ENCODE peak calls at places on chromosomes 12 and 14, in seven cellular contexts. One of them, this sample, is unnamed. For H3K27me3, the result is how much of the 10 kb centered on the place peaks cover.

GRCh38 chr12:66210840-66211239 is 21.8 kb downstream of the IRAK3 start:
- DNase-seq in gastrocnemius medialis: no peak
- DNase-seq in GM23338: no peak
- DNase-seq in BE2C: no peak
- DNase-seq in lower lobe of right lung: no peak
- DNase-seq in kidney epithelial cell: no peak
- DNase-seq in ovary: no peak
- DNase-seq in this sample: no peak

GRCh38 chr12:116277393-116278258 is at the start of gene MED13L:
- DNase-seq in gastrocnemius medialis: peak
- DNase-seq in GM23338: peak
- DNase-seq in ovary: peak
- DNase-seq in lower lobe of right lung: peak
- DNase-seq in BE2C: peak
- DNase-seq in kidney epithelial cell: no peak
- DNase-seq in this sample: peak

GRCh38 chr14:61184117-61184516 is 97.0 kb downstream of the TMEM30B start:
- DNase-seq in BE2C: no peak
- DNase-seq in GM23338: no peak
- DNase-seq in gastrocnemius medialis: no peak
- DNase-seq in ovary: no peak
- DNase-seq in kidney epithelial cell: peak
- DNase-seq in lower lobe of right lung: no peak
- DNase-seq in this sample: no peak

GRCh38 chr14:88005050-88005481 is at the start of gene GPR65:
- DNase-seq in GM23338: no peak
- DNase-seq in lower lobe of right lung: no peak
- DNase-seq in kidney epithelial cell: no peak
- DNase-seq in gastrocnemius medialis: no peak
- DNase-seq in ovary: no peak
- DNase-seq in BE2C: no peak
- DNase-seq in this sample: no peak

GRCh38 chr12:30847259-30847658 is 79.3 kb upstream of the TSPAN11 start:
- DNase-seq in gastrocnemius medialis: no peak
- DNase-seq in ovary: no peak
- DNase-seq in GM23338: peak
- DNase-seq in kidney epithelial cell: no peak
- DNase-seq in lower lobe of right lung: no peak
- DNase-seq in BE2C: peak
- DNase-seq in this sample: no peak

GRCh38 chr14:33404054-33404453 is 465.4 kb downstream of the NPAS3 start:
- DNase-seq in kidney epithelial cell: peak
- DNase-seq in BE2C: no peak
- DNase-seq in ovary: no peak
- DNase-seq in lower lobe of right lung: no peak
- DNase-seq in GM23338: no peak
- DNase-seq in gastrocnemius medialis: no peak
- DNase-seq in this sample: no peak

GRCh38 chr12:60096727-60097126 is 500.9 kb downstream of the SLC16A7 start:
- DNase-seq in GM23338: no peak
- DNase-seq in lower lobe of right lung: no peak
- DNase-seq in kidney epithelial cell: no peak
- DNase-seq in BE2C: no peak
- DNase-seq in gastrocnemius medialis: no peak
- DNase-seq in ovary: no peak
- DNase-seq in this sample: no peak

GRCh38 chr14:68787235-68787727 is 5.6 kb downstream of the ZFP36L1 start:
- DNase-seq in lower lobe of right lung: no peak
- DNase-seq in kidney epithelial cell: no peak
- DNase-seq in GM23338: peak
- DNase-seq in gastrocnemius medialis: no peak
- DNase-seq in ovary: peak
- DNase-seq in BE2C: no peak
- DNase-seq in this sample: no peak

GRCh38 chr12:118377891-118378470 is 1.6 kb downstream of the SUDS3 start:
- DNase-seq in BE2C: peak
- DNase-seq in GM23338: peak
- DNase-seq in lower lobe of right lung: peak
- DNase-seq in kidney epithelial cell: no peak
- DNase-seq in gastrocnemius medialis: peak
- DNase-seq in ovary: peak
- DNase-seq in this sample: peak

GRCh38 chr12:102990419-102990818 is 32.9 kb downstream of the ASCL1 start:
- DNase-seq in ovary: no peak
- DNase-seq in gastrocnemius medialis: no peak
- DNase-seq in BE2C: peak
- DNase-seq in GM23338: peak
- DNase-seq in lower lobe of right lung: no peak
- DNase-seq in kidney epithelial cell: no peak
- DNase-seq in this sample: no peak

GRCh38 chr12:64820593-64820992 is 3.9 kb upstream of the TBC1D30 start:
- DNase-seq in lower lobe of right lung: no peak
- DNase-seq in GM23338: no peak
- DNase-seq in kidney epithelial cell: no peak
- DNase-seq in gastrocnemius medialis: no peak
- DNase-seq in ovary: no peak
- DNase-seq in BE2C: no peak
- DNase-seq in this sample: no peak

GRCh38 chr12:63098851-63099250 is 52.1 kb downstream of the AVPR1A start:
- DNase-seq in ovary: no peak
- DNase-seq in GM23338: peak
- DNase-seq in gastrocnemius medialis: no peak
- DNase-seq in kidney epithelial cell: no peak
- DNase-seq in lower lobe of right lung: no peak
- DNase-seq in BE2C: no peak
- DNase-seq in this sample: no peak

GRCh38 chr12:126907900-126908764 is 1358.8 kb upstream of the TMEM132C start:
- DNase-seq in lower lobe of right lung: no peak
- DNase-seq in gastrocnemius medialis: no peak
- DNase-seq in ovary: no peak
- DNase-seq in BE2C: no peak
- DNase-seq in kidney epithelial cell: no peak
- DNase-seq in GM23338: no peak
- DNase-seq in this sample: no peak

GRCh38 chr12:38934696-38935095 is 29.3 kb upstream of the CPNE8 start:
- DNase-seq in lower lobe of right lung: no peak
- DNase-seq in ovary: no peak
- DNase-seq in BE2C: no peak
- DNase-seq in GM23338: no peak
- DNase-seq in gastrocnemius medialis: no peak
- DNase-seq in kidney epithelial cell: no peak
- DNase-seq in this sample: no peak

GRCh38 chr12:46436741-46437140 is 64.2 kb upstream of the SLC38A2 start:
- DNase-seq in BE2C: no peak
- DNase-seq in kidney epithelial cell: no peak
- DNase-seq in gastrocnemius medialis: no peak
- DNase-seq in GM23338: no peak
- DNase-seq in ovary: no peak
- DNase-seq in lower lobe of right lung: no peak
- DNase-seq in this sample: no peak

GRCh38 chr12:92608418-92609091 is 94.2 kb upstream of the PLEKHG7 start:
- DNase-seq in BE2C: no peak
- DNase-seq in ovary: no peak
- DNase-seq in gastrocnemius medialis: no peak
- DNase-seq in GM23338: peak
- DNase-seq in kidney epithelial cell: no peak
- DNase-seq in lower lobe of right lung: no peak
- DNase-seq in this sample: no peak
- H3K4me3 ChIP-seq in BE2C: peak
- H3K4me3 ChIP-seq in ovary: no peak
- H3K4me3 ChIP-seq in gastrocnemius medialis: no peak
- H3K4me3 ChIP-seq in GM23338: no peak
- H3K4me3 ChIP-seq in kidney epithelial cell: no peak
- H3K4me3 ChIP-seq in lower lobe of right lung: no peak
- H3K4me3 ChIP-seq in this sample: no peak

GRCh38 chr12:54065677-54066076 is 12.0 kb downstream of the HOXC4 start:
- DNase-seq in ovary: no peak
- DNase-seq in kidney epithelial cell: no peak
- DNase-seq in lower lobe of right lung: no peak
- DNase-seq in gastrocnemius medialis: no peak
- DNase-seq in BE2C: no peak
- DNase-seq in GM23338: no peak
- DNase-seq in this sample: no peak

GRCh38 chr12:54059668-54060067 is 6.0 kb downstream of the HOXC4 start:
- DNase-seq in BE2C: no peak
- DNase-seq in ovary: no peak
- DNase-seq in GM23338: no peak
- DNase-seq in kidney epithelial cell: no peak
- DNase-seq in gastrocnemius medialis: no peak
- DNase-seq in lower lobe of right lung: no peak
- DNase-seq in this sample: no peak

GRCh38 chr12:54060174-54060974 is 6.7 kb downstream of the HOXC4 start:
- DNase-seq in gastrocnemius medialis: no peak
- DNase-seq in GM23338: no peak
- DNase-seq in lower lobe of right lung: no peak
- DNase-seq in ovary: no peak
- DNase-seq in kidney epithelial cell: no peak
- DNase-seq in BE2C: no peak
- DNase-seq in this sample: no peak

GRCh38 chr12:54058189-54058917 is 4.7 kb downstream of the HOXC4 start:
- DNase-seq in kidney epithelial cell: no peak
- DNase-seq in lower lobe of right lung: no peak
- DNase-seq in ovary: no peak
- DNase-seq in GM23338: no peak
- DNase-seq in gastrocnemius medialis: no peak
- DNase-seq in BE2C: no peak
- DNase-seq in this sample: no peak

GRCh38 chr12:54060975-54061778 is 7.5 kb downstream of the HOXC4 start:
- DNase-seq in lower lobe of right lung: no peak
- DNase-seq in GM23338: no peak
- DNase-seq in ovary: no peak
- DNase-seq in kidney epithelial cell: no peak
- DNase-seq in BE2C: no peak
- DNase-seq in gastrocnemius medialis: no peak
- DNase-seq in this sample: no peak
- H3K27me3 ChIP-seq in lower lobe of right lung: half or more
- H3K27me3 ChIP-seq in GM23338: half or more
- H3K27me3 ChIP-seq in ovary: under half
- H3K27me3 ChIP-seq in kidney epithelial cell: under half
- H3K27me3 ChIP-seq in BE2C: under half
- H3K27me3 ChIP-seq in gastrocnemius medialis: under half
- H3K27me3 ChIP-seq in this sample: under half

GRCh38 chr14:24252289-24253124 is 10.1 kb upstream of the TINF2 start:
- DNase-seq in ovary: no peak
- DNase-seq in GM23338: no peak
- DNase-seq in BE2C: no peak
- DNase-seq in kidney epithelial cell: no peak
- DNase-seq in gastrocnemius medialis: no peak
- DNase-seq in lower lobe of right lung: no peak
- DNase-seq in this sample: no peak

GRCh38 chr14:24253936-24254335 is 9.0 kb downstream of the TGM1 start:
- DNase-seq in lower lobe of right lung: no peak
- DNase-seq in GM23338: no peak
- DNase-seq in kidney epithelial cell: no peak
- DNase-seq in gastrocnemius medialis: no peak
- DNase-seq in BE2C: no peak
- DNase-seq in ovary: no peak
- DNase-seq in this sample: no peak

GRCh38 chr14:24249230-24250021 is 7.0 kb upstream of the TINF2 start:
- DNase-seq in GM23338: no peak
- DNase-seq in kidney epithelial cell: no peak
- DNase-seq in ovary: no peak
- DNase-seq in gastrocnemius medialis: no peak
- DNase-seq in BE2C: no peak
- DNase-seq in lower lobe of right lung: no peak
- DNase-seq in this sample: no peak

GRCh38 chr14:24250354-24250753 is 7.9 kb upstream of the TINF2 start:
- DNase-seq in BE2C: no peak
- DNase-seq in GM23338: no peak
- DNase-seq in gastrocnemius medialis: no peak
- DNase-seq in ovary: no peak
- DNase-seq in lower lobe of right lung: no peak
- DNase-seq in kidney epithelial cell: no peak
- DNase-seq in this sample: no peak

DNA sequence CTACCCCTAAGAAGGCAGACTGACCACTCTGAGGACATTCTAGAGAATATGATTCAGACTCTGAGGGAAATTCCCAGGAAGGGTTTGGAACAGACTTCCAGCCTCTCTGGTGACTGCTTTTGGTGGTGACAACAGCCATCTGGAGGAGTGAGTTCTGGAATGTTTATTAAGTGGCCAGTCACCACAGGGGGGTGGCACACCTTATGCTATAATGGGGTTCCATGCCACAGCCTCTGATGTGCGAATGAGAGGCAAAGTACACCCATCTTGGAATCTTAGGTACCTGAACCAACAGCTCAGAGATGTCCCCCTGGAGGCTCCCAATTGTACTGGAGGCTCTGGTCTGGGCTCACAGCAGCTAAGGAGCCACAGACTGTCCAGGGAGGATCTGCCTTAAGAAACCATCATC is 9.5 kb upstream of the TINF2 start:
- DNase-seq in GM23338: peak
- DNase-seq in BE2C: no peak
- DNase-seq in lower lobe of right lung: no peak
- DNase-seq in gastrocnemius medialis: no peak
- DNase-seq in ovary: no peak
- DNase-seq in kidney epithelial cell: no peak
- DNase-seq in this sample: no peak
- TF ChIP-seq CTCF in GM23338: no peak
- TF ChIP-seq CTCF in BE2C: no peak
- TF ChIP-seq CTCF in lower lobe of right lung: no peak
- TF ChIP-seq CTCF in gastrocnemius medialis: no peak
- TF ChIP-seq CTCF in ovary: no peak
- TF ChIP-seq CTCF in kidney epithelial cell: no peak
- TF ChIP-seq CTCF in this sample: no peak

GRCh38 chr12:4116251-4117111 is 157.1 kb upstream of the CCND2 start:
- DNase-seq in BE2C: no peak
- DNase-seq in lower lobe of right lung: no peak
- DNase-seq in GM23338: peak
- DNase-seq in gastrocnemius medialis: no peak
- DNase-seq in kidney epithelial cell: no peak
- DNase-seq in ovary: no peak
- DNase-seq in this sample: no peak
- H3K4me3 ChIP-seq in BE2C: no peak
- H3K4me3 ChIP-seq in lower lobe of right lung: no peak
- H3K4me3 ChIP-seq in GM23338: no peak
- H3K4me3 ChIP-seq in gastrocnemius medialis: no peak
- H3K4me3 ChIP-seq in kidney epithelial cell: no peak
- H3K4me3 ChIP-seq in ovary: no peak
- H3K4me3 ChIP-seq in this sample: no peak

DNA sequence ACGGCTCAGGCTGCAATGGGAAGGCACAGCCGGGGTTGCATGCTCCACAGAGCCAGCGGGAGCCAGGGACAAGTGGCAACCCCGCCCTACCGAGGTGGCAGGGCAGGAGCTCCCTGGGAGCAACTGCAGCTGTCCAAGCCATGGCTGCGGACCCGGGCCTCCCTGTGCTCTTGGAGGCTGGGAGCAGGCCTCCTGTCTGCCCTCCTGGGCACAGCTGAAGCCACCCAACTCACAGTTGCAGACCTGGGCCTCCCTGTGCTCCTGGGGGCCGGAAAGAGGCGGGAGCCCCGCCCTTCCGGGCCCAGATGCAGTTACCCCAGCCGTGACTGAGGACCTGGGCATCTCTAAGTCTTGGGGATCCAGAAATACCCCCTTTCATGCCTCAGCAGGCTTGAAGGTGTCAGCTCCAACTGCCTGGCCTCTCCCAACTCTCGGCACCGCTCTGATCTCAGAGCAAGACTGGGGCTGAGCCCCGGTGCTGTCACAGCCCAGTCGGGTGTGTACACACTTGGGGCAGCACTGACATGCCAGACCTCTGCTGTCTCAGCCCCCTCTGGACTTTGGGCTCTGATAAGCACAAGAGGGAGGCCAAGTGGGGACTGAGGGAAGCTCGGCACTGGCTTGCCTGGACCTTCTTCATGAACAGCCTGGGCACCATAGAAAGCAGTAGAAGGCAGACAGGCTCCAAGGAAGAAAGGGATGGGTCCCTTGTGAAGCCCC is 7.6 kb upstream of the RASSF9 start:
- DNase-seq in ovary: no peak
- DNase-seq in lower lobe of right lung: peak
- DNase-seq in gastrocnemius medialis: no peak
- DNase-seq in BE2C: no peak
- DNase-seq in kidney epithelial cell: no peak
- DNase-seq in GM23338: no peak
- DNase-seq in this sample: no peak
- H3K27me3 ChIP-seq in ovary: under half
- H3K27me3 ChIP-seq in lower lobe of right lung: under half
- H3K27me3 ChIP-seq in gastrocnemius medialis: under half
- H3K27me3 ChIP-seq in BE2C: under half
- H3K27me3 ChIP-seq in kidney epithelial cell: under half
- H3K27me3 ChIP-seq in GM23338: under half
- H3K27me3 ChIP-seq in this sample: under half

This sample was measured in thyroid gland.